ENCODE peak calls at places on chromosomes 6 and 20, in nine cellular contexts. V, P, K, B, G, Z, Q, J and M are unnamed samples.

GRCh38 chr6:167670938-167671338 is 155.8 kb upstream of the AFDN start:
- DNase-seq in K (no peak), Z (no peak), J (no peak), V (no peak), B (no peak), P (no peak), G (no peak), Q (no peak), M (no peak)

GRCh38 chr6:168183613-168183970 is 104.6 kb upstream of the FRMD1 start:
- DNase-seq in G (no peak), B (no peak), K (no peak), V (no peak), J (no peak), Q (no peak), P (no peak), Z (no peak), M (no peak)

GRCh38 chr6:71419217-71419953 is 130.8 kb downstream of the OGFRL1 start:
- DNase-seq in Q (no peak), B (no peak), G (no peak), P (no peak), K (peak), Z (no peak), J (no peak), V (no peak), M (no peak)

GRCh38 chr20:8670900-8671229 is 398.0 kb upstream of the PLCB4 start:
- DNase-seq in G (peak), B (no peak), P (no peak), Z (peak), K (no peak), Q (no peak), J (peak), V (no peak), M (no peak)

GRCh38 chr20:57619053-57619831 is 984 bp downstream of the ZBP1 start:
- DNase-seq in P (no peak), G (no peak), B (no peak), Q (no peak), Z (no peak), J (peak), K (no peak), V (no peak), M (no peak)

GRCh38 chr20:62145688-62146018 is 2.1 kb downstream of the SS18L1 start:
- DNase-seq in B (no peak), P (no peak), Z (no peak), G (no peak), K (no peak), Q (no peak), J (no peak), V (no peak), M (no peak)

GRCh38 chr6:17336425-17336824 is 55.3 kb downstream of the RBM24 start:
- DNase-seq in P (peak), J (no peak), G (peak), V (peak), K (no peak), Z (no peak), Q (peak), B (no peak), M (no peak)

GRCh38 chr20:401682-402495 is 6.2 kb upstream of the RBCK1 start:
- DNase-seq in K (no peak), J (no peak), B (peak), Q (peak), G (no peak), V (peak), P (no peak), Z (peak), M (peak)

GRCh38 chr20:3783068-3783489 is 1.8 kb upstream of the SPEF1 start:
- DNase-seq in P (no peak), K (no peak), G (no peak), Q (no peak), B (no peak), J (no peak), V (no peak), Z (no peak), M (no peak)

GRCh38 chr6:117506180-117506835 is 23.8 kb downstream of the DCBLD1 start:
- DNase-seq in G (no peak), V (peak), Z (peak), B (no peak), K (peak), Q (peak), P (no peak), J (no peak), M (no peak)

GRCh38 chr20:51738877-51739447 is 29.2 kb downstream of the ATP9A start:
- DNase-seq in K (no peak), P (no peak), J (no peak), Z (no peak), Q (peak), B (no peak), V (no peak), G (no peak), M (no peak)

GRCh38 chr6:128763599-128764300 is 119.2 kb upstream of the LAMA2 start:
- DNase-seq in J (no peak), K (no peak), G (no peak), V (no peak), Z (peak), Q (no peak), P (no peak), B (no peak), M (no peak)

GRCh38 chr6:151087861-151088598 is 151.7 kb upstream of the AKAP12 start:
- DNase-seq in B (no peak), P (peak), K (peak), Z (peak), J (no peak), G (no peak), Q (peak), V (no peak), M (no peak)

GRCh38 chr6:158213925-158214674 is 46.0 kb downstream of the GTF2H5 start:
- DNase-seq in J (peak), G (peak), K (peak), V (peak), Z (peak), B (no peak), Q (peak), P (no peak), M (peak)

GRCh38 chr6:166595949-166596348 is 9.5 kb upstream of the RAMACL start:
- DNase-seq in J (no peak), K (no peak), Z (no peak), V (no peak), Q (no peak), B (no peak), G (no peak), P (no peak), M (no peak)

GRCh38 chr6:136191606-136192005 is 58.5 kb downstream of the MTFR2 start:
- DNase-seq in Z (no peak), J (no peak), V (no peak), B (no peak), K (no peak), G (no peak), P (no peak), Q (no peak), M (no peak)

GRCh38 chr6:160337301-160337700 is 10.9 kb upstream of the SLC22A3 start:
- DNase-seq in V (peak), J (no peak), K (no peak), Z (peak), G (no peak), B (peak), P (no peak), Q (peak), M (no peak)